ENCODE peak calls at places on chromosomes 13 and 19, in four cellular contexts. Q is OCI-LY7, M is IMR-90, V is neural progenitor cell. Y is an unnamed sample.

GRCh38 chr13:82330499-82330898 is 1551.8 kb downstream of the SLITRK1 start:
- DNase-seq in Q (peak), M (no peak), V (no peak), Y (no peak)

GRCh38 chr19:42370068-42370520 is 20.0 kb downstream of the CNFN start:
- DNase-seq in Q (no peak), M (no peak), V (peak), Y (no peak)

GRCh38 chr19:45351401-45351952 is 10.9 kb downstream of the KLC3 start:
- DNase-seq in Q (no peak), M (no peak), V (no peak), Y (no peak)

GRCh38 chr13:35512271-35512920 is 35.9 kb upstream of the MAB21L1 start:
- DNase-seq in Q (no peak), M (peak), V (no peak), Y (no peak)

GRCh38 chr19:17391371-17392151 is 2.4 kb downstream of the CCDC194 start:
- DNase-seq in Q (no peak), M (no peak), V (peak), Y (no peak)

GRCh38 chr13:94673841-94674240 is 38.5 kb downstream of the SOX21 start:
- DNase-seq in Q (no peak), M (no peak), V (peak), Y (no peak)

GRCh38 chr13:113839536-113840204 is 24.2 kb downstream of the GAS6 start:
- DNase-seq in Q (no peak), M (no peak), V (no peak), Y (no peak)

GRCh38 chr19:16001481-16002312 is 52.9 kb downstream of the OR10H4 start:
- DNase-seq in Q (peak), M (peak), V (no peak), Y (peak)

GRCh38 chr13:90055121-90055520 is 1292.4 kb upstream of the MIR17HG start:
- DNase-seq in Q (no peak), M (no peak), V (no peak), Y (no peak)

GRCh38 chr19:49433240-49433901 is 8.0 kb downstream of the SLC17A7 start:
- DNase-seq in Q (no peak), M (no peak), V (no peak), Y (no peak)

GRCh38 chr13:73722120-73722519 is 412.1 kb downstream of the KLF12 start:
- DNase-seq in Q (peak), M (peak), V (no peak), Y (peak)

GRCh38 chr19:27795369-27795768 is 1417.6 kb downstream of the UQCRFS1 start:
- DNase-seq in Q (no peak), M (no peak), V (no peak), Y (no peak)

GRCh38 chr13:94999871-95000270 is 287.5 kb upstream of the SOX21 start:
- DNase-seq in Q (no peak), M (no peak), V (no peak), Y (no peak)

GRCh38 chr19:39846176-39846677 is at the start of gene FBL:
- DNase-seq in Q (peak), M (peak), V (peak), Y (peak)

GRCh38 chr19:49057636-49058234 is at the start of gene CGB7:
- DNase-seq in Q (no peak), M (peak), V (peak), Y (peak)

GRCh38 chr13:39210961-39211534 is 172.8 kb downstream of the NHLRC3 start:
- DNase-seq in Q (no peak), M (no peak), V (no peak), Y (no peak)
- TF ChIP-seq CTCF in Q (peak), M (no peak), V (peak), Y (no peak)

GRCh38 chr19:33797821-33798633 is 1.4 kb downstream of the KCTD15 start:
- DNase-seq in Q (peak), M (peak), V (peak), Y (peak)
- TF ChIP-seq CTCF in Q (no peak), M (no peak), V (no peak), Y (no peak)

DNA sequence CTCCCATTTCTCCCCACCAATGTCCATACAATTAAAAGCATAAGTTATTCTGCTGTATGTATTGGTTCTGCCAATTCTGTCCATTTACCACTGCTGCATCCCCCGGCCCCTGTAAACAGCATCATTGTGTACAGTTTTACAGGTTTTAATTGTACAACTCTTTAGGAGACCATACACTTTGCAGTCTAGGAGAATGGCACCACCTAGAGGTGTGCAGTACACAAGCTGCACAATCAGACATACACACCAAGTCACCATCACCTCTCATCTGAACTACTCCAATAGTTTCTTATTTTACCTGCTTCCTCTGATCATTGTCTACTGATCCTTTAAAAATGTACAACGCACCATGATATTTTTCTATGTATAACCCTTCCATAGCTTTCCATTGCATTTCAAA is 855.9 kb upstream of the KLHL1 start:
- DNase-seq in Q (no peak), M (no peak), V (peak), Y (no peak)
- TF ChIP-seq CTCF in Q (peak), M (no peak), V (peak), Y (no peak)

DNA sequence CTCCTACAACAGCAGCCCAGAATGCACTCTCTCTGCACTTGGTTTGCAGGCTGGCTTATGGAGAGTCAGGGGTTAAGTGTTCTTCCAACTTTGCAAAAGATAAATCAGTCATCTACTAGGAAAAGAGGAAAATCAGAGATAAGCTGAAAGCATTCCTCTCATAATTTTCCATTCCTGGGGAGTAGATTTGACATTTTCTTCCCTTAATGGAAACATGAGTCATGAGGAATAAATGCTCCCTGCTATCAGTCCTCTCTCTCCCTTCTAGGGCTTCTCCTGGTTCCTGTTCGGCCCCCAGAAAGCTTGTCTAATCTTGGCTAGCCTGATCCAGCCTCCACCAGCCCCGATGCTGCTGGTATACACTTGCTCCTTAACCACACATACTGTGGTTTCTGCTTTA is 28.4 kb upstream of the ENOX1 start:
- DNase-seq in Q (no peak), M (peak), V (no peak), Y (no peak)
- TF ChIP-seq CTCF in Q (no peak), M (no peak), V (no peak), Y (no peak)

GRCh38 chr13:51017516-51017915 is 93.6 kb downstream of the C13orf42 start:
- DNase-seq in Q (no peak), M (no peak), V (no peak), Y (no peak)
- TF ChIP-seq CTCF in Q (no peak), M (no peak), V (no peak), Y (no peak)